ENCODE peak calls at places on chromosomes 12 and 14, in four cellular contexts. T is HepG2, C is K562, L is GM12878. G is an unnamed sample.

GRCh38 chr12:123902821-123903220 is 69.8 kb downstream of the CCDC92 start:
- DNase-seq in T (no peak), C (no peak), L (no peak), G (no peak)

GRCh38 chr12:62715086-62715786 is 219.7 kb downstream of the PPM1H start:
- DNase-seq in T (no peak), C (no peak), L (no peak), G (no peak)

GRCh38 chr14:85428926-85429325 is 101.0 kb upstream of the FLRT2 start:
- DNase-seq in T (no peak), C (no peak), L (no peak), G (no peak)

GRCh38 chr12:40446385-40446784 is 221.6 kb downstream of the LRRK2 start:
- DNase-seq in T (peak; percentile 12), C (peak; percentile 24), L (no peak), G (peak; percentile 24)

GRCh38 chr12:113862570-113863454 is 103.3 kb downstream of the RBM19 start:
- DNase-seq in T (no peak), C (no peak), L (peak; percentile 20), G (no peak)

GRCh38 chr14:56514663-56515371 is 64.8 kb upstream of the TMEM260 start:
- DNase-seq in T (no peak), C (peak; percentile 6), L (no peak), G (no peak)

GRCh38 chr12:104966677-104967076 is 8.6 kb upstream of the SLC41A2 start:
- DNase-seq in T (no peak), C (no peak), L (peak; percentile 68), G (no peak)

GRCh38 chr14:94225460-94225989 is 51.4 kb downstream of the PPP4R4 start:
- DNase-seq in T (no peak), C (no peak), L (no peak), G (peak; percentile 9)

GRCh38 chr12:109625131-109625559 is 51.6 kb downstream of the MVK start:
- DNase-seq in T (no peak), C (peak; percentile 31), L (no peak), G (peak; percentile 85)

GRCh38 chr12:92132282-92132681 is 13.4 kb downstream of the BTG1 start:
- DNase-seq in T (no peak), C (no peak), L (no peak), G (no peak)

GRCh38 chr12:125184213-125184952 is 119.1 kb downstream of the AACS start:
- DNase-seq in T (no peak), C (no peak), L (no peak), G (no peak)

GRCh38 chr14:52551696-52552062 is 626 bp downstream of the TXNDC16 start:
- DNase-seq in T (peak; percentile 32), C (no peak), L (no peak), G (peak; percentile 38)

GRCh38 chr12:111304642-111305071 is 64.2 kb downstream of the PHETA1 start:
- DNase-seq in T (no peak), C (peak; percentile 77), L (no peak), G (no peak)

GRCh38 chr12:124233846-124234620 is 60.9 kb upstream of the RFLNA start:
- DNase-seq in T (no peak), C (no peak), L (no peak), G (no peak)

GRCh38 chr14:101242442-101243385 is 318.6 kb upstream of the DIO3 start:
- DNase-seq in T (no peak), C (no peak), L (no peak), G (peak; percentile 10)

GRCh38 chr12:111673503-111673902 is 12.3 kb downstream of the BRAP start:
- DNase-seq in T (peak; percentile 31), C (peak; percentile 54), L (no peak), G (peak; percentile 37)

GRCh38 chr14:64682173-64682710 is 22.0 kb upstream of the PLEKHG3 start:
- DNase-seq in T (no peak), C (no peak), L (no peak), G (no peak)

GRCh38 chr12:57890191-57891120 is 43.9 kb upstream of the CTDSP2 start:
- DNase-seq in T (no peak), C (no peak), L (no peak), G (no peak)

GRCh38 chr12:113221997-113222729 is 899 bp downstream of the TPCN1 start:
- DNase-seq in T (no peak), C (no peak), L (no peak), G (no peak)

GRCh38 chr12:32548691-32549412 is 130.2 kb upstream of the DNM1L start:
- DNase-seq in T (no peak), C (no peak), L (no peak), G (no peak)

GRCh38 chr14:67748312-67748711 is 46.6 kb downstream of the RDH12 start:
- DNase-seq in T (no peak), C (no peak), L (no peak), G (no peak)

GRCh38 chr12:9973951-9974350 is 2.7 kb downstream of the CLEC12A start:
- DNase-seq in T (no peak), C (no peak), L (no peak), G (no peak)

GRCh38 chr12:9971158-9971557 is at the start of gene CLEC12A:
- DNase-seq in T (no peak), C (no peak), L (no peak), G (no peak)

GRCh38 chr12:9975614-9976013 is 4.4 kb downstream of the CLEC12A start:
- DNase-seq in T (no peak), C (no peak), L (no peak), G (no peak)

DNA sequence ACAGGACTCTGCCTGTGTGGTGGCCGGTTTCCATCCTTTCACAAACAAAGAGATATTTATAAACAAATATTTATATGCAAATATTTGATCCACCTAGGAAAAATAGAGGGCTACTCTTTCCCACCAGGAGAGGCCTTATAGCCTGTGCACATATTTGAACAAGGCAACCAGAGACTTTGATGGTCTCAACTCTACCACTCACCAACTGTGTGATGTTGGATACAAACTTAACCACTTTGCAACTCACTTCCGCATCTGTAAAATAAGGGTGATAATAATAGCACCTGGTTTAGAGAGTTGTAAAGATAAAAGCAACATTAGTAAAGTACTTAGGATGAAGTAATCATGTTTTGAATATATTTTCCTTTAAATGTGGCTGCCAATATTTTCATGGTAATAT is 1.5 kb upstream of the CLEC12A start:
- DNase-seq in T (no peak), C (no peak), L (no peak), G (no peak)
- TF ChIP-seq FOXM1 in T (no peak), C (no peak), L (no peak), G (no peak)

GRCh38 chr12:18589316-18589715 is 148.5 kb downstream of the PLCZ1 start:
- DNase-seq in T (no peak), C (no peak), L (no peak), G (no peak)
- H3K4me1 ChIP-seq in T (no peaks in the 10 kb centered on the region), C (no peaks in the 10 kb centered on the region), L (no peaks in the 10 kb centered on the region), G (no peaks in the 10 kb centered on the region)

DNA sequence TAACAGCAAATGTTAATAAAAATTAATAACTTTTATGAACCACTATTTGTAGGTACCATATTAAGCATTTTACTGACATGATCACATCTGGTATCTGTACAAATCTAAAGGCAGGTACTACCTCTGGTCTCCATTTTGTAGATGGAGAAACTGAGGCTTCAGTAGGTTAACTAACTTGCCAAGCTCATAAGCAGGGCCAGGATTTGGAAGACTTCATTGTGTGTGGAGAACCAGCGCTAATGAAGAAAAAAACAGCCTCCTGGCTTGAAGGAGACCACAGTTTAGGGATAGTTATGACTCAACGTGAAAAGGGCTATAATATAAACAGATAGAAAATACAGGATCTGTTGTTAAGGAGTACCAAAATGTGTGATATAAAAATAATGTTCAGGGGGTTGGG is 1.0 kb downstream of the NUP37 start:
- DNase-seq in T (no peak), C (no peak), L (no peak), G (no peak)
- TF ChIP-seq FOXM1 in T (no peak), C (no peak), L (no peak), G (no peak)

GRCh38 chr12:95182868-95183415 is 34.3 kb downstream of the FGD6 start:
- DNase-seq in T (no peak), C (no peak), L (no peak), G (no peak)

GRCh38 chr12:95178136-95178535 is 39.1 kb downstream of the FGD6 start:
- DNase-seq in T (no peak), C (no peak), L (no peak), G (no peak)

GRCh38 chr12:95179011-95179410 is 38.3 kb downstream of the FGD6 start:
- DNase-seq in T (no peak), C (no peak), L (no peak), G (no peak)

GRCh38 chr12:95184119-95184518 is 33.1 kb downstream of the FGD6 start:
- DNase-seq in T (no peak), C (no peak), L (no peak), G (no peak)

DNA sequence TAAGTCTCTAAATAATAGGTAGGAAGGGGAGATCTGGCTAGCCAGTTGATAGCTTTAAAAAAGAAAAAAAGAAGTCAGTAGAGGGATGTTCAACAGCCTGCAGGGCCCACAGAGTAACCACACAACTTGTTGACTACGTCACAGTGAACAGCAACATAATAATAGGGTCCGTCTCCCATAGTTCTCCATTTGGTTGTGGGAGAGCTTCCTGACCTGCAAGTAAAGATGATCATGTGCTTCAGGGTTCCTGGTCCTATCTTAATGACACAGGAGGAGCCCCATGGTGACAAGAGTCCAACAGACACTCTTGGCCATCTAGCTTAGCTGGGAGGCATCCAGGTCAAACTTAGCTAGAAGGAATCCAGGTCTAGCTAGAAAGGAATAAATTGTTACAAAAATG is 36.2 kb downstream of the FGD6 start:
- DNase-seq in T (no peak), C (peak; percentile 54), L (no peak), G (no peak)
- H3K4me1 ChIP-seq in T (no peaks in the 10 kb centered on the region), C (peaks cover 18% of the 10 kb centered on the region), L (peaks cover 14% of the 10 kb centered on the region), G (no peaks in the 10 kb centered on the region)

DNA sequence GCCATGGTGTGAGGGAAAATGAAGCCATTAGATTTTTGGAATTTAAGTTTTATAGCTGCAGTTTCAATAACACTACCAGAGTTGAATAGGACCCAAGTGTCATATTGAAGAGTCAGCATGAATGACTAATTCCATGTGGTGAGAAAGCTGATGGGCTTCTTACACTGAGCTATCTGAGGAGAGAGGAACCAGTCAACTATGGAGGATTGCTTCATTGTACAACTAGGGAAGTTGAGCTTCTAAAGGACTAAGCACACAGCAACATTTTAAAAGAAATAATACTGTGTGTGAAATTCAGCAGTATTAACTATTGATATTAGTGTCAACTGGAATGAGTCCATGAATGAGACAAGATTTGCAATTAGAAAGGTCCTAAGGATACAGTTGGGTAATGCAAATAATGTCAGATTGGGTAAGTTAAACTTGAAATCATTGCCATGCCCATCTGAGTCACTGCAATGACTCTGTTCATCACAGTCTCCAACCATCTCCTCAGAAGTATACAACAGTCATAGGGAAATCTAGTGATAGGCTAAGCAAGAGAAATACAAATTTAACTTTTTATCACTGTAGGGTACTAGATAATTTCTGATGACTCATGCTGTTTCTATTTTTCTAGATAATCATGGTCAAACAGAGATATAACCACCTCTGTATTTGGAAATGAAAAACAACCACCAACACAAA is 394.2 kb downstream of the FSCB start:
- DNase-seq in T (no peak), C (no peak), L (no peak), G (no peak)
- TF ChIP-seq FOXM1 in T (no peak), C (no peak), L (no peak), G (no peak)

GRCh38 chr14:77864085-77864484 is 64.2 kb downstream of the ADCK1 start:
- DNase-seq in T (no peak), C (no peak), L (no peak), G (no peak)

GRCh38 chr14:77862154-77862783 is 62.4 kb downstream of the ADCK1 start:
- DNase-seq in T (peak; percentile 46), C (peak; percentile 76), L (peak; percentile 12), G (peak; percentile 84)

GRCh38 chr14:77859934-77860570 is 60.1 kb downstream of the ADCK1 start:
- DNase-seq in T (no peak), C (peak; percentile 48), L (no peak), G (no peak)

GRCh38 chr14:77864580-77864979 is 64.7 kb downstream of the ADCK1 start:
- DNase-seq in T (no peak), C (no peak), L (no peak), G (no peak)

GRCh38 chr14:77861201-77861600 is 61.3 kb downstream of the ADCK1 start:
- DNase-seq in T (no peak), C (no peak), L (no peak), G (no peak)
- H3K4me1 ChIP-seq in T (peaks cover 10% of the 10 kb centered on the region), C (peaks cover 48% of the 10 kb centered on the region), L (no peaks in the 10 kb centered on the region), G (no peaks in the 10 kb centered on the region)